ENCODE peak calls at places on chromosomes 12 and 14, in four cellular contexts. N is left ventricle myocardium inferior, H is upper lobe of left lung, X is AG09309. S is an unnamed sample.

GRCh38 chr12:119412811-119413794 is 78.6 kb downstream of the CCDC60 start:
- DNase-seq in H (no peak), X (peak; percentile 1), N (peak; percentile 50), S (no peak)

GRCh38 chr14:87063181-87063580 is 929.8 kb downstream of the GALC start:
- DNase-seq in H (no peak), N (no peak), X (no peak), S (no peak)

GRCh38 chr12:47383942-47384341 is 304.2 kb upstream of the AMIGO2 start:
- DNase-seq in X (no peak), N (no peak), H (no peak), S (no peak)

GRCh38 chr12:12899530-12900380 is 8.4 kb downstream of the GPRC5A start:
- DNase-seq in X (peak; percentile 82), N (no peak), H (no peak), S (no peak)

GRCh38 chr14:80055226-80055625 is 156.1 kb downstream of the DIO2 start:
- DNase-seq in X (no peak), N (no peak), H (no peak), S (no peak)

GRCh38 chr14:104283197-104284106 is 145.1 kb downstream of the KIF26A start:
- DNase-seq in N (peak; percentile 6), X (no peak), H (peak; percentile 59), S (no peak)

GRCh38 chr12:25840678-25841077 is 117.8 kb upstream of the RASSF8 start:
- DNase-seq in N (no peak), H (no peak), X (peak; percentile 57), S (no peak)

GRCh38 chr14:94623422-94623809 is 11.2 kb downstream of the SERPINA3 start:
- DNase-seq in H (no peak), X (no peak), N (no peak), S (no peak)

GRCh38 chr12:106348411-106348810 is 9.1 kb upstream of the POLR3B start:
- DNase-seq in N (no peak), H (no peak), X (no peak), S (no peak)

GRCh38 chr12:46926536-46926935 is 100.7 kb upstream of the SLC38A4 start:
- DNase-seq in X (no peak), H (no peak), N (no peak), S (no peak)

GRCh38 chr12:76047060-76047459 is 15.5 kb upstream of the PHLDA1 start:
- DNase-seq in H (no peak), X (no peak), N (no peak), S (no peak)

GRCh38 chr12:124979568-124979967 is 9.4 kb downstream of the DHX37 start:
- DNase-seq in N (no peak), X (no peak), H (no peak), S (no peak)

GRCh38 chr12:80834724-80835123 is 103.0 kb downstream of the LIN7A start:
- DNase-seq in H (no peak), X (no peak), N (no peak), S (no peak)

GRCh38 chr12:98741615-98742265 is 96.7 kb downstream of the APAF1 start:
- DNase-seq in N (no peak), H (no peak), X (no peak), S (no peak)

GRCh38 chr12:49332891-49333371 is 4.1 kb downstream of the C1QL4 start:
- DNase-seq in X (no peak), N (no peak), H (peak; percentile 83), S (no peak)

GRCh38 chr14:34018564-34019244 is 67.8 kb upstream of the EGLN3 start:
- DNase-seq in N (peak; percentile 54), H (no peak), X (no peak), S (no peak)

GRCh38 chr12:27424631-27425230 is 21.8 kb upstream of the SMCO2 start:
- DNase-seq in H (no peak), N (no peak), X (peak; percentile 67), S (no peak)

GRCh38 chr12:68565391-68565903 is 45.3 kb upstream of the RAP1B start:
- DNase-seq in H (no peak), N (no peak), X (peak; percentile 98), S (no peak)

GRCh38 chr12:105922670-105923102 is 216.1 kb downstream of the NUAK1 start:
- DNase-seq in H (no peak), N (no peak), X (peak; percentile 64), S (no peak)

GRCh38 chr14:89445252-89445973 is 28.4 kb upstream of the FOXN3 start:
- DNase-seq in H (no peak), N (no peak), X (no peak), S (no peak)

GRCh38 chr12:117850048-117850447 is 118.7 kb downstream of the KSR2 start:
- DNase-seq in H (no peak), X (no peak), N (no peak), S (no peak)

GRCh38 chr12:121711925-121712461 is 559 bp upstream of the TMEM120B start:
- DNase-seq in X (no peak), N (peak; percentile 41), H (peak; percentile 88), S (peak; percentile 28)

GRCh38 chr12:57173089-57173488 is 25.7 kb upstream of the LRP1-AS start:
- DNase-seq in N (no peak), X (no peak), H (no peak), S (no peak)

GRCh38 chr12:57416039-57416996 is 14.5 kb downstream of the R3HDM2 start:
- DNase-seq in H (no peak), X (no peak), N (no peak), S (no peak)

GRCh38 chr12:91566328-91567099 is 383.9 kb upstream of the DCN start:
- DNase-seq in H (no peak), X (no peak), N (no peak), S (no peak)